ENCODE peak calls at places on chromosome 9, in four cellular contexts. F is tibial artery, T is colonic mucosa, V is uterus. B is an unnamed sample.

GRCh38 chr9:4762889-4763521 is 22.0 kb upstream of the AK3 start:
- DNase-seq in F (peak; percentile 69), T (peak; percentile 64), V (peak; percentile 43), B (no peak)

GRCh38 chr9:14511452-14511851 is 181.8 kb downstream of the ZDHHC21 start:
- DNase-seq in F (no peak), T (no peak), V (no peak), B (no peak)

GRCh38 chr9:109441296-109441695 is 56.8 kb downstream of the PTPN3 start:
- DNase-seq in F (no peak), T (no peak), V (no peak), B (no peak)

GRCh38 chr9:109013678-109014145 is 413 bp upstream of the CTNNAL1 start:
- DNase-seq in F (no peak), T (no peak), V (no peak), B (no peak)

GRCh38 chr9:26062172-26062571 is 383.9 kb upstream of the TUSC1 start:
- DNase-seq in F (no peak), T (no peak), V (no peak), B (no peak)

GRCh38 chr9:114080773-114081440 is 2.8 kb upstream of the AMBP start:
- DNase-seq in F (no peak), T (peak; percentile 84), V (no peak), B (no peak)

GRCh38 chr9:95058121-95058785 is 259.3 kb downstream of the FANCC start:
- DNase-seq in F (no peak), T (no peak), V (no peak), B (no peak)

GRCh38 chr9:74449060-74449459 is 48.1 kb upstream of the RORB start:
- DNase-seq in F (no peak), T (no peak), V (no peak), B (no peak)

GRCh38 chr9:69622664-69623063 is 49.5 kb downstream of the APBA1 start:
- DNase-seq in F (no peak), T (no peak), V (no peak), B (no peak)

GRCh38 chr9:127112056-127112455 is 10.4 kb downstream of the ANGPTL2 start:
- DNase-seq in F (no peak), T (no peak), V (peak; percentile 80), B (no peak)

GRCh38 chr9:70390922-70391321 is 23.5 kb downstream of the KLF9 start:
- DNase-seq in F (no peak), T (no peak), V (no peak), B (no peak)

GRCh38 chr9:32351845-32352244 is 32.6 kb upstream of the ACO1 start:
- DNase-seq in F (no peak), T (no peak), V (no peak), B (no peak)

GRCh38 chr9:15357050-15357653 is 50.1 kb upstream of the TTC39B start:
- DNase-seq in F (no peak), T (peak; percentile 62), V (no peak), B (no peak)

DNA sequence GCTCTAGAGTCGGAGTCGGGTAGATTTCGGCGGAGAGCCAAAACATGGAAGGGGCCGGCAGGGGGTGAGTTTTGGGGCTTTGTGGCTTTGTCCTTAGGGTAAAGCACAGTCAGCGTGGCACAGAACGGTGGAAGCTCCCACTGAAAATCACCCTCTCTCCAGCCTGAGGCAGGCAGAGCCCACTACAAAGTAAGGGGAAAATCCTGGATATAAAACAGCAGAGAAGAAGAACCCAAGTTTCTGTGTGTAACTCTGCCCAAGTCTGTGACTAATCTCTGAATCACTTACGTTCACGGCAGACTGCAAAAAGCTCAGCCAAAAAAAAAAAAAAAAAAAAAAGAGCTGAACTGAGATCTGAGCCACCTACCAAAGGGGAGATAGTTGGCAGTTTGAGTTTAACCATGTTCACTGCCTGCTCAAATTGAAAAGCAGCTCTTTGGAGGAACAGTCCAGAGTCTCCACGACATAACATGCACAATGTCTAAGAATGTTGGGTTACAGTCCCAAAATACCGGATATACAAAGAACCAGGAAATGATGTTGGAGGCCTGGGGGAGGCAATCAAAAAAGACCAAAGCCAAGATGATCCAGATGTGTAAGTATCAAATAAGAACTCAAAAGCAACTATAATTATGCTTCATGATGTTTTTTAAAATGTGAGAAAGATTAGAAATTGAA is 26.7 kb upstream of the OR2K2 start:
- DNase-seq in F (no peak), T (peak; percentile 20), V (peak; percentile 15), B (no peak)
- H3K4me3 ChIP-seq in F (peak overlapping the region; percentile 13), T (no peak overlapping the region), V (no peak overlapping the region), B (no peak overlapping the region)

GRCh38 chr9:134693011-134693410 is 51.4 kb downstream of the COL5A1 start:
- DNase-seq in F (peak; percentile 20), T (no peak), V (no peak), B (no peak)

GRCh38 chr9:134695144-134695543 is 53.5 kb downstream of the COL5A1 start:
- DNase-seq in F (no peak), T (no peak), V (no peak), B (no peak)

GRCh38 chr9:134694714-134695113 is 53.1 kb downstream of the COL5A1 start:
- DNase-seq in F (peak; percentile 59), T (no peak), V (no peak), B (no peak)

GRCh38 chr9:134693641-134694367 is 52.2 kb downstream of the COL5A1 start:
- DNase-seq in F (peak; percentile 58), T (no peak), V (no peak), B (no peak)

GRCh38 chr9:134694368-134694665 is 52.7 kb downstream of the COL5A1 start:
- DNase-seq in F (no peak), T (no peak), V (no peak), B (no peak)
- TF ChIP-seq CTCF in F (no peak), T (no peak), V (no peak), B (no peak)

GRCh38 chr9:110936719-110937452 is 101.4 kb downstream of the LPAR1 start:
- DNase-seq in F (no peak), T (no peak), V (no peak), B (no peak)

GRCh38 chr9:110933350-110934001 is 104.8 kb downstream of the LPAR1 start:
- DNase-seq in F (no peak), T (no peak), V (no peak), B (no peak)

GRCh38 chr9:110935829-110936228 is 102.4 kb downstream of the LPAR1 start:
- DNase-seq in F (no peak), T (no peak), V (no peak), B (no peak)

GRCh38 chr9:110936252-110936651 is 102.0 kb downstream of the LPAR1 start:
- DNase-seq in F (no peak), T (no peak), V (no peak), B (no peak)

GRCh38 chr9:110932883-110933282 is 105.4 kb downstream of the LPAR1 start:
- DNase-seq in F (no peak), T (no peak), V (no peak), B (no peak)
- H3K27ac ChIP-seq in F (peak overlapping the region; percentile 78), T (no peak overlapping the region), V (no peak overlapping the region), B (no peak overlapping the region)

GRCh38 chr9:36492849-36493248 is 79.8 kb upstream of the MELK start:
- DNase-seq in F (no peak), T (no peak), V (no peak), B (no peak)
- H3K4me3 ChIP-seq in F (no peak overlapping the region), T (no peak overlapping the region), V (no peak overlapping the region), B (no peak overlapping the region)

GRCh38 chr9:463455-464125 is 248.9 kb downstream of the DOCK8 start:
- DNase-seq in F (no peak), T (no peak), V (no peak), B (no peak)

GRCh38 chr9:462611-463010 is 247.9 kb downstream of the DOCK8 start:
- DNase-seq in F (no peak), T (no peak), V (no peak), B (no peak)

GRCh38 chr9:456365-456764 is 241.7 kb downstream of the DOCK8 start:
- DNase-seq in F (no peak), T (no peak), V (peak; percentile 64), B (no peak)

GRCh38 chr9:459491-460444 is 245.1 kb downstream of the DOCK8 start:
- DNase-seq in F (no peak), T (no peak), V (no peak), B (no peak)
- TF ChIP-seq CTCF in F (no peak), T (no peak), V (no peak), B (no peak)

DNA sequence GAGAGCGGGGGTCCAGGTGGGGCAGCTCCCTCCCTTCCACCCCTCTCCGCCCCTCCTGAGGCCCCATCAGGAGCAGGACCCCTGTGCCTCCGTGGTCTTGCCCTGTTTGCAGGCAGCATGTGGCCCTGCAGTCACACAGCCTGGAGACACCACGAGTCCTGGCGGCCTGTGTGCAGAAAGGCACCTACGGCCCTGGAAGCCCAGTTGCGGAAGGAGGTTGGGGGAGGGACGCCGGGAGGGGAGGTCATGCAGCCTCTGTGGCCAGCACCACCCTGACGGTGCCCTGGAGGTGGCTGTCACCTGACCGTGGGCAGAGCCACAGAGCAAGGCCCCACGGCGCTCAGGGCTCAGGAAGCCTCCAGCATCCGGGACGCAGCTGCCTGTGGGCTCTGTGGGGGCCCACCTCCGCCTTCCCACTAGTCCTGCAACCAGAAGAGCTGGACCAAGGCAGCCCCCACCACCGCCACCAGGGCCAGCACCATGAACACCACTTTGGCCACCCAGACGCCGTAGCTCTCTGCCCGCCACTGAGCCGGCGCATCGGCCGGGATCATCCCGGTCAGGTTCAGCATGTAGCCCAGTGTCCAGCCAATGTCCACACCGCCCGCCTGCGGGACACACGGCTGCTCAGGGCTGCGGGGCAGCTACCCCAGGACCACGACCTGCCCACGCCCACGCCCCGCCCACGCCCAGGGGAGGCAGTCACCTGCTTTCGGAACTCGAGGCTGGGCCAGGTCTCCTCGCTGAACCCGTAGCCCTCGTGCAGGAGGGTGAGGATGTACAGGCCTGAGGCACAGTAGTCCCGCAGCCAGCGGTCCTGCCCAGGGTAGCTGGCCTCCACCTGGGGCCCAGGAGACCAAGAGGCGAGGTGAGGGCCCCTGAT is 6.4 kb downstream of the ENTPD8 start:
- DNase-seq in F (no peak), T (no peak), V (peak; percentile 21), B (no peak)
- H3K27ac ChIP-seq in F (no peak overlapping the region), T (no peak overlapping the region), V (no peak overlapping the region), B (no peak overlapping the region)

DNA sequence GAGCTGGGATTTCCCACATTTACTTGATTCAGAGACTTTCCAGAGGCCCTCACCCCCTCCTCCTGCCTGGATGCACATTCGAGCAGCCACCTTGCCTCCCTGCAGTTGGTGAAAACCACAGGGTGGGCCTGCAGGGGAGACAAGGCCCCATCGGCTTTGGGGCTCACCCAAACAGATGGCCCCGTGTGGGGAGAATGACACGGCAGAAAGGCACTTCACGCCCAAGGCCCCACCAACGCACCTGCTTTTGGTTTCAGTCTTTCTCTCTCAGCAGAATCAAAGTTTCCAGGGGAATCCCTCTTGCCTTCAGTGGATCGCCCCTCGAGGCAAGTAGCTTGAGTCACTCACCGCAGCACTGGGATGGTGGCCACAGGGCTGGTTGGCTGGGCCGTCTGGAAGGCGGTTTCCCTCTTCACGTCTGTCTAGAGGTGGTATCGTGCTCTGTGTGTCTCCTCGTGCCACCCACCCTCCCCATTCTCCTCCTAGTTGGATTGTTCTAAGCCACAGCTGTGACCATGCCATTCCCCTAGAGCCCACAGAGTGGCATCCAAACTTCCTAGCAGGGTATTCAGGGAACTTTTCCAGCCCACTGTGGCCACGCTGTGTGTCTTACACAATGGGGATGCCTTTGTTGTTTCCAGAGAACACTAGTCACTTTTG is 31.8 kb downstream of the SEC61B start:
- DNase-seq in F (no peak), T (no peak), V (no peak), B (no peak)
- H3K4me3 ChIP-seq in F (no peak overlapping the region), T (no peak overlapping the region), V (no peak overlapping the region), B (no peak overlapping the region)

GRCh38 chr9:120936764-120937122 is 10.1 kb upstream of the TRAF1 start:
- DNase-seq in F (no peak), T (no peak), V (no peak), B (no peak)
- TF ChIP-seq CTCF in F (no peak), T (peak; percentile 2), V (no peak), B (no peak)

GRCh38 chr9:71680189-71680983 is 87.9 kb downstream of the CEMIP2 start:
- DNase-seq in F (no peak), T (no peak), V (no peak), B (no peak)
- H3K27ac ChIP-seq in F (no peak overlapping the region), T (peak overlapping the region; percentile 37), V (peak overlapping the region; percentile 6), B (peak overlapping the region; percentile 12)

GRCh38 chr9:19050637-19051591 is 1.7 kb downstream of the RRAGA start:
- DNase-seq in F (no peak), T (no peak), V (no peak), B (no peak)
- H3K4me3 ChIP-seq in F (peak overlapping the region; percentile 82), T (peak overlapping the region; percentile 88), V (peak overlapping the region; percentile 85), B (peak overlapping the region; percentile 98)